ENCODE peak calls at places on chromosome 22, in four cellular contexts. P is H1, W is GM12878, H is K562. T is an unnamed sample.

GRCh38 chr22:24810043-24810749 is 4.2 kb downstream of the SGSM1 start:
- DNase-seq in P (no peak), W (no peak), H (no peak), T (no peak)

GRCh38 chr22:42365337-42365865 is 66.8 kb downstream of the NFAM1 start:
- DNase-seq in W (no peak), H (no peak), P (no peak), T (no peak)

GRCh38 chr22:32852346-32853251 is 51.1 kb downstream of the TIMP3 start:
- DNase-seq in W (no peak), H (no peak), P (no peak), T (no peak)

GRCh38 chr22:27257987-27258386 is 543.6 kb downstream of the MN1 start:
- DNase-seq in P (no peak), W (no peak), H (no peak), T (no peak)

GRCh38 chr22:34972498-34972897 is 93.5 kb upstream of the ISX start:
- DNase-seq in W (no peak), H (no peak), P (peak; percentile 49), T (no peak)

GRCh38 chr22:17201285-17201945 is 17.8 kb downstream of the ADA2 start:
- DNase-seq in P (no peak), W (no peak), H (peak; percentile 41), T (peak; percentile 53)

GRCh38 chr22:37010174-37010573 is 9.1 kb downstream of the TST start:
- DNase-seq in W (no peak), P (no peak), H (no peak), T (no peak)

GRCh38 chr22:22123118-22123959 is 121.2 kb upstream of the VPREB1 start:
- DNase-seq in P (no peak), W (no peak), H (no peak), T (no peak)

GRCh38 chr22:49460662-49461371 is 366.9 kb downstream of the BRD1 start:
- DNase-seq in H (no peak), P (no peak), W (no peak), T (no peak)

GRCh38 chr22:49767355-49768062 is 60.2 kb downstream of the BRD1 start:
- DNase-seq in W (peak; percentile 50), H (peak; percentile 44), P (peak; percentile 74), T (peak; percentile 58)

GRCh38 chr22:21446128-21446826 is 20.9 kb upstream of the TMEM191C start:
- DNase-seq in P (peak; percentile 43), H (no peak), W (no peak), T (no peak)

GRCh38 chr22:25816522-25817059 is 74.6 kb downstream of the MYO18B start:
- DNase-seq in W (no peak), H (peak; percentile 11), P (no peak), T (no peak)

GRCh38 chr22:37566329-37566837 is 6.1 kb downstream of the CDC42EP1 start:
- DNase-seq in H (no peak), P (no peak), W (no peak), T (no peak)

GRCh38 chr22:50705219-50705691 is 32.6 kb downstream of the SHANK3 start:
- DNase-seq in H (peak; percentile 62), P (peak; percentile 87), W (no peak), T (no peak)

GRCh38 chr22:27416553-27417427 is 384.8 kb downstream of the MN1 start:
- DNase-seq in H (no peak), W (no peak), P (peak; percentile 63), T (no peak)

GRCh38 chr22:25076281-25076680 is 123.4 kb upstream of the CRYBB3 start:
- DNase-seq in H (no peak), W (no peak), P (no peak), T (no peak)

GRCh38 chr22:30219049-30219448 is 27.5 kb downstream of the LIF start:
- DNase-seq in H (peak; percentile 46), W (no peak), P (no peak), T (no peak)

GRCh38 chr22:29156507-29156906 is 49.2 kb upstream of the EMID1 start:
- DNase-seq in H (no peak), W (no peak), P (peak; percentile 68), T (peak; percentile 20)

GRCh38 chr22:25332386-25332785 is 112.9 kb downstream of the CRYBB2 start:
- DNase-seq in H (no peak), W (no peak), P (no peak), T (no peak)

GRCh38 chr22:27651486-27651885 is 150.1 kb downstream of the MN1 start:
- DNase-seq in P (no peak), W (no peak), H (no peak), T (no peak)

GRCh38 chr22:17847360-17848078 is 73.2 kb upstream of the BID start:
- DNase-seq in W (no peak), H (peak; percentile 88), P (no peak), T (no peak)

GRCh38 chr22:27122561-27122960 is 465.2 kb downstream of the MIAT start:
- DNase-seq in H (no peak), W (no peak), P (no peak), T (no peak)

GRCh38 chr22:46251266-46251665 is 1.2 kb upstream of the CDPF1 start:
- DNase-seq in P (no peak), W (no peak), H (no peak), T (no peak)

GRCh38 chr22:48275412-48275811 is 1513.0 kb downstream of the TBC1D22A start:
- DNase-seq in W (no peak), H (no peak), P (no peak), T (no peak)

GRCh38 chr22:27116295-27116694 is 458.9 kb downstream of the MIAT start:
- DNase-seq in P (no peak), W (no peak), H (no peak), T (no peak)

GRCh38 chr22:35627267-35628041 is 10.3 kb upstream of the MB start:
- DNase-seq in P (peak; percentile 81), W (no peak), H (no peak), T (peak; percentile 64)

GRCh38 chr22:22207845-22208564 is 36.6 kb upstream of the VPREB1 start:
- DNase-seq in W (peak; percentile 62), H (peak; percentile 96), P (peak; percentile 92), T (peak; percentile 53)

GRCh38 chr22:27193636-27194035 is 536.2 kb downstream of the MIAT start:
- DNase-seq in W (no peak), P (no peak), H (no peak), T (no peak)

GRCh38 chr22:25777870-25778269 is 35.9 kb downstream of the MYO18B start:
- DNase-seq in P (no peak), H (no peak), W (peak; percentile 11), T (peak; percentile 41)

GRCh38 chr22:37643225-37643847 is 3.9 kb downstream of the SH3BP1 start:
- DNase-seq in H (peak; percentile 63), W (no peak), P (peak; percentile 100), T (no peak)

GRCh38 chr22:35191412-35191811 is 65.9 kb upstream of the HMGXB4 start:
- DNase-seq in H (no peak), W (no peak), P (no peak), T (peak; percentile 23)

GRCh38 chr22:39405346-39406085 is 5.9 kb downstream of the TAB1 start:
- DNase-seq in W (no peak), P (no peak), H (no peak), T (no peak)

GRCh38 chr22:36237462-36238347 is 1.6 kb downstream of the APOL2 start:
- DNase-seq in W (no peak), H (no peak), P (no peak), T (no peak)

GRCh38 chr22:46393791-46394333 is 58.3 kb downstream of the TRMU start:
- DNase-seq in W (no peak), P (no peak), H (no peak), T (no peak)

GRCh38 chr22:49213731-49214352 is 613.8 kb downstream of the BRD1 start:
- DNase-seq in P (peak; percentile 32), H (no peak), W (no peak), T (no peak)

GRCh38 chr22:30333707-30334087 is 7.0 kb upstream of the TBC1D10A start:
- DNase-seq in P (no peak), H (no peak), W (no peak), T (no peak)

DNA sequence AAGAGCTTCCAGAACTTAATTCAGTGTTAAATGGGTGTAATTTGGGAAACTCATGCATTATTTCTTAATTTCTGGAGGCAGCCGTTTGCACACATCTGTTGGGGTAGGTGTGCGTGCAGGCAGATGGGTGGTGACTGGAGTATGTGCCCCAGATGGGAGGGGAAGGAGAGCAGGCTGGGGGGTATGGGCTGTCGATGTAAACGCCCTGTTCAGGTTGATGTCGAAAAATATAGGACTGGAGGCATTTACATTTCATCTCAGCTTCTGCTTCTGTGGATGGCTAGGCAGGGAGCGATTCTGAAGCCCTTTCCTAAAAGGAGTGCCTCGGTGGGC is 13.8 kb upstream of the SHISAL1 start:
- DNase-seq in P (no peak), H (no peak), W (no peak), T (no peak)
- TF ChIP-seq CBX5 in P (no peak), H (no peak), W (no peak), T (no peak)

GRCh38 chr22:23772315-23773246 is at the start of gene MMP11:
- DNase-seq in H (peak; percentile 83), P (peak; percentile 81), W (no peak), T (no peak)
- TF ChIP-seq USF2 in H (no peak), P (no peak), W (no peak), T (no peak)

GRCh38 chr22:40603088-40603605 is 33.4 kb downstream of the MRTFA start:
- DNase-seq in P (no peak), H (no peak), W (no peak), T (no peak)
- TF ChIP-seq CBX5 in P (no peak), H (no peak), W (no peak), T (no peak)

DNA sequence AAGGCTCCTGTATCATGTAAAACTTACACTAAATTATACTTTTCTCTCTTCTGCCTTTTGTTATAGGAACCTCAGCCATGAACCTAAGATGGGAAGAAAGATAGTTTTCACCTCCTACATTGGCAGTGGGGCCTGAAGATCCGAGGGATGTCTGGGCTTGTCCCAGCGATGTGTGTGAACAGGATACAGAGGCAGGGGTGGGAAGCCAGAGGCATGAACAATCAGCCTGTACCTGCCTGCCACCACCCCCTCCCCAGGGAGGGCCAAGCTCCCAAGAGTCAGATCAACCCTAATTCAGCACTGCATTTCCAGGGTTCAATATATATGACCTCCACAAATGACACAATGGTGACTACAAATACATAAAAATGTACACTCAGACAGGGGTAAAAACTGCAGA is 9.4 kb downstream of the KIAA0930 start:
- DNase-seq in H (no peak), W (no peak), P (no peak), T (no peak)
- TF ChIP-seq USF2 in H (no peak), W (no peak), P (no peak), T (no peak)

T was measured in HepG2.